ENCODE peak calls at places on chromosome 21, in five cellular contexts. C, Y, H, F and X are unnamed samples.

GRCh38 chr21:25934130-25934529 is 199.4 kb downstream of the GABPA start:
- DNase-seq in C (peak; percentile 52), Y (no peak), H (no peak), F (no peak), X (peak; percentile 69)

GRCh38 chr21:30083120-30083945 is 83.3 kb downstream of the CLDN17 start:
- DNase-seq in C (no peak), Y (peak; percentile 77), H (no peak), F (no peak), X (no peak)

GRCh38 chr21:37435120-37435519 is 68.5 kb downstream of the DYRK1A start:
- DNase-seq in C (peak; percentile 80), Y (peak; percentile 79), H (peak; percentile 87), F (peak; percentile 21), X (peak; percentile 94)

GRCh38 chr21:33067457-33067856 is 2.5 kb upstream of the OLIG1 start:
- DNase-seq in C (no peak), Y (no peak), H (no peak), F (no peak), X (no peak)

GRCh38 chr21:26127918-26128317 is 42.7 kb downstream of the APP start:
- DNase-seq in C (peak; percentile 69), Y (no peak), H (no peak), F (no peak), X (peak; percentile 91)

GRCh38 chr21:21666689-21667088 is 668.5 kb downstream of the NCAM2 start:
- DNase-seq in C (no peak), Y (no peak), H (no peak), F (no peak), X (no peak)

GRCh38 chr21:30962013-30962412 is 76.3 kb downstream of the KRTAP19-8 start:
- DNase-seq in C (no peak), Y (peak; percentile 29), H (no peak), F (no peak), X (no peak)

GRCh38 chr21:36980280-36981048 is 14.0 kb upstream of the HLCS start:
- DNase-seq in C (no peak), Y (peak; percentile 53), H (no peak), F (no peak), X (peak; percentile 25)

GRCh38 chr21:26795866-26796329 is 49.3 kb downstream of the ADAMTS1 start:
- DNase-seq in C (peak; percentile 100), Y (no peak), H (no peak), F (no peak), X (peak; percentile 97)

GRCh38 chr21:30942192-30942591 is 60.8 kb upstream of the KRTAP11-1 start:
- DNase-seq in C (no peak), Y (no peak), H (no peak), F (no peak), X (no peak)

GRCh38 chr21:25560151-25560783 is 47.0 kb downstream of the MRPL39 start:
- DNase-seq in C (no peak), Y (no peak), H (no peak), F (no peak), X (peak; percentile 41)

GRCh38 chr21:45136927-45137611 is 62.7 kb downstream of the ADARB1 start:
- DNase-seq in C (peak; percentile 90), Y (peak; percentile 84), H (peak; percentile 77), F (peak; percentile 36), X (peak; percentile 90)

GRCh38 chr21:32442566-32443318 is 30.2 kb downstream of the EVA1C start:
- DNase-seq in C (no peak), Y (no peak), H (no peak), F (no peak), X (no peak)

GRCh38 chr21:31887596-31887920 is 14.7 kb downstream of the HUNK start:
- DNase-seq in C (no peak), Y (no peak), H (no peak), F (no peak), X (no peak)

GRCh38 chr21:25983745-25984144 is 186.8 kb downstream of the APP start:
- DNase-seq in C (no peak), Y (no peak), H (no peak), F (no peak), X (no peak)

GRCh38 chr21:44442266-44443125 is 12.8 kb upstream of the LRRC3 start:
- DNase-seq in C (no peak), Y (no peak), H (no peak), F (no peak), X (no peak)

GRCh38 chr21:31233711-31234110 is 110.3 kb downstream of the TIAM1 start:
- DNase-seq in C (no peak), Y (no peak), H (no peak), F (no peak), X (no peak)

DNA sequence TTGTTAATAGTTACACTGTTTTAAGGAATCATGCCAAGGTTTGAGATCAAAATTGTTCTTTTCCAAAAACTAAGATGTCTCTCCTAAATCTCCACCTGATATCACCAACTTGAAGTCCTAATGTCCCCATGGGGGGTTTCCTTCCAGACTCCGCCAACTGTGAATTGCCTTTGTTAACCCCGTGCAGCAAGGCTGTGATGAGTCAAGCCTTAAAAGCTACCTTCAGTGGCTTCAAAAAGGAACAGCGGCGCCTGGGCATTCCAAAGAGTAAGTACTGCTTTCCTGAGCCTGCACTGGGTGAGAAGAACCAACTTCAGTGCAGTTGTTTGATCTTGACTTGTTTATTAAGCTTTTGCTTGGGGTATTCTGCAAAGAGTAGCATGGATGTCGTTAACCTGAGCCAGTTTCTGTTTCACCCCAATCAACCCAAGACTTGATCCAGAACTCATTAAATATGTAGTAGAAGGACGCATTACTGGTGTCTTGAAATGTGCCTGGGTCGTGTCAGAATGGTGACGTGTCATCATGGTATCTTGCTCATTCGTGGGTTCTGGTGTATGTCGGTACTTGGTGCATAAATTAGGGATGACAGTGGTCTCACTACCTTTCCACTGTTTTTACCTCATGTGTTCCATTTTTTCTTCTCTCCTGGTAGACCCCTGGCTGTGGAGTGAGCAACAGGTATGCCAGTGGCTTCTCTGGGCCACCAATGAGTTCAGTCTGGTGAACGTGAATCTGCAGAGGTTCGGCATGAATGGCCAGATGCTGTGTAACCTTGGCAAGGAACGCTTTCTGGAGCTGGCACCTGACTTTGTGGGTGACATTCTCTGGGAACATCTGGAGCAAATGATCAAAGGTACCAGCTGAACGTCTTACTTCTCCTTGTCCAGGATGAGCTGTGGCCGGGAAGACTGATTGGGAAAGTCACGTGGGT is 8.7 kb downstream of the ETS2 start:
- DNase-seq in C (no peak), Y (peak; percentile 79), H (no peak), F (no peak), X (no peak)
- H2BK15ac ChIP-seq in C (peak overlapping the region; percentile 17), Y (no peak overlapping the region), H (no peak overlapping the region), F (no peak overlapping the region), X (no peak overlapping the region)

GRCh38 chr21:42012763-42013329 is 2.7 kb upstream of the ZBTB21 start:
- DNase-seq in C (no peak), Y (no peak), H (no peak), F (no peak), X (no peak)

GRCh38 chr21:42009831-42010506 is at the start of gene ZBTB21:
- DNase-seq in C (peak; percentile 97), Y (peak; percentile 97), H (peak; percentile 98), F (peak; percentile 92), X (peak; percentile 97)

GRCh38 chr21:42009018-42009830 is 936 bp downstream of the ZBTB21 start:
- DNase-seq in C (peak; percentile 81), Y (peak; percentile 46), H (peak; percentile 39), F (no peak), X (peak; percentile 97)

GRCh38 chr21:42012344-42012743 is 2.2 kb upstream of the ZBTB21 start:
- DNase-seq in C (no peak), Y (no peak), H (no peak), F (no peak), X (no peak)

DNA sequence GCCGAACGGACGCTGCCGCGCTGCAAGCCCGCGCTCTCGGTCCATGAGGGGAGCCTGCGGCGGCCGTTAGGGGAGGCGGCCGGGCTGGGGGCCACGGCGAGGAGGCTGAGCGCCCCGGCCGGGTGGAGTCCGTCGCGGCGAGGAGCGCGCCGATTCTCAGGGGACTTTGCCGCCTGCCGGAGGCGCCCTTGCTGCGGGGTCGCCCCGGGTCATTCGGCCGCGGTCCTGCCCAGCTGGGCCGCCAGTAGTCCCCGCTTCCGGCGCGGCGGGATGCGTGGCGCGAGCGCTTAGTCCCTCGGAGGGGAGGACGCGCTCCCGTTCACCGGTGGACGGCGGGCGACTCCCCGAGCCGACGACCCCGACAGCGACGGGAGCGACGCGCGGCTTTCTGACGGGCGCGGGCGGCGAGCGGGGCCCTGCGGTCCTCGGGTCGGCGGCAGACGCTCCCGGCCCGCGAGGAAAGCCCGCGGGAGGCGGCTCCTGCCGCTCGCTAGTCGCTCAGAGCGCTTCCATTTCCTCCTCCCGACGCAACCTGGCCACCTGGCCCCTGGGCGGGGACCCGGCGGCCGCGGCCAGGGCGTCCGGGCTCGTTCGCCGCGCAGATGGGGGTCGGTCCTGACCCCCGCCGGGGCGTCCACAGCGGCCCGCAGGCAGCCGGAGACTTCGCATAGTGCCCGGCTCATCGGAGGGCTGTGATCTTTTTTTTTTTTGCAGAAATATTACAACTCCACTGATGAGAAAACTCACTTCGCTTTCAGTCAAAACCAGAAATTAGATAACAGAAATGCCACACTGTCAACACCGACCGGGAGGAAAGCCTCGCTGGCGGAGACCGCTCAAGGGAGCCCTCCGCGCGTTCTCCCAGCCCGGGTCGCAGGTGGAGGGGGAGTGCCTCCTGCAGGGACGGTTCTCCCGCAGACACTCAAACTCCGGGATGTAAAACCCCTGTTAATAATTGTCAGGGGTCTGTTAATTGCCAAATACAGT is 640 bp upstream of the ZBTB21 start:
- DNase-seq in C (no peak), Y (peak; percentile 43), H (peak; percentile 17), F (no peak), X (peak; percentile 38)
- H4K91ac ChIP-seq in C (peak overlapping the region; percentile 70), Y (no peak overlapping the region), H (no peak overlapping the region), F (no peak overlapping the region), X (peak overlapping the region; percentile 91)

DNA sequence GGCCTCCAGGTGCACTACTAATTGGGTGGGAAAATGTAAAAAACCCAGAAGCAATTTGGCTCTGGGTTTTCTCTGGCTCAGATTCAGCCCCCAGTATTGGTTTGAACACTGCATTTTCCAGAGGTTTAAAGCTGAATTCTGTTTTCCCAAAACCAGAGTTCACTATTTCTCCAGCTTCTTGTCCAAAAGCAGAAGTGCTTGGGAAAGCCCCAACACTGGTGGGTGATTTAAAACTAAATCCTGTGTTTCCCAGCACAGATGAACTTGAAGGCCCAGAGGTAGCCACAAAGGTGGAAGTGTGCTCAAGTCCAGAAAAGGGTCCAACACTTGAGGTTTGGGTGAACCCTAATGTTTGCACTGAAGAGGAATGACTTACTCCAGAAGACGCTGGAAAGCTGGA is 689 bp downstream of the MCM3AP start:
- DNase-seq in C (no peak), Y (no peak), H (no peak), F (no peak), X (no peak)
- H4K8ac ChIP-seq in C (no peak overlapping the region), Y (no peak overlapping the region), H (no peak overlapping the region), F (no peak overlapping the region), X (no peak overlapping the region)

GRCh38 chr21:28516011-28516410 is 476.7 kb downstream of the LTN1 start:
- DNase-seq in C (no peak), Y (no peak), H (no peak), F (no peak), X (no peak)

GRCh38 chr21:28521932-28522826 is 470.5 kb downstream of the LTN1 start:
- DNase-seq in C (peak; percentile 79), Y (peak; percentile 30), H (no peak), F (peak; percentile 5), X (peak; percentile 13)

GRCh38 chr21:28516996-28517592 is 475.6 kb downstream of the LTN1 start:
- DNase-seq in C (no peak), Y (peak; percentile 92), H (peak; percentile 45), F (peak; percentile 70), X (peak; percentile 52)

GRCh38 chr21:28523367-28523766 is 469.3 kb downstream of the LTN1 start:
- DNase-seq in C (no peak), Y (no peak), H (no peak), F (no peak), X (no peak)

GRCh38 chr21:28518620-28519019 is 474.1 kb downstream of the LTN1 start:
- DNase-seq in C (peak; percentile 35), Y (no peak), H (no peak), F (no peak), X (no peak)
- H2BK15ac ChIP-seq in C (peak overlapping the region; percentile 28), Y (no peak overlapping the region), H (no peak overlapping the region), F (no peak overlapping the region), X (no peak overlapping the region)